ENCODE peak calls at places on chromosomes 5 and 9, in seven cellular contexts. One of them, this sample, is unnamed.

GRCh38 chr5:79258801-79259200 is 22.9 kb downstream of the JMY start:
- DNase-seq in IMR-90: no peak
- DNase-seq in SK-N-SH: no peak
- DNase-seq in H1: no peak
- DNase-seq in K562: no peak
- DNase-seq in HepG2: no peak
- DNase-seq in GM12878: no peak
- DNase-seq in this sample: no peak

GRCh38 chr9:129270205-129270604 is 92.1 kb upstream of the IER5L start:
- DNase-seq in IMR-90: no peak
- DNase-seq in SK-N-SH: no peak
- DNase-seq in H1: no peak
- DNase-seq in K562: no peak
- DNase-seq in HepG2: no peak
- DNase-seq in GM12878: peak; percentile 93
- DNase-seq in this sample: no peak

GRCh38 chr9:133275105-133276000 is at the start of gene ABO:
- DNase-seq in IMR-90: no peak
- DNase-seq in SK-N-SH: peak; percentile 58
- DNase-seq in H1: peak; percentile 62
- DNase-seq in K562: peak; percentile 74
- DNase-seq in HepG2: no peak
- DNase-seq in GM12878: no peak
- DNase-seq in this sample: no peak

GRCh38 chr9:99347556-99347955 is 125.5 kb downstream of the SEC61B start:
- DNase-seq in IMR-90: no peak
- DNase-seq in SK-N-SH: no peak
- DNase-seq in H1: no peak
- DNase-seq in K562: no peak
- DNase-seq in HepG2: no peak
- DNase-seq in GM12878: no peak
- DNase-seq in this sample: no peak

GRCh38 chr5:34598177-34598794 is 57.8 kb upstream of the RAI14 start:
- DNase-seq in IMR-90: peak; percentile 96
- DNase-seq in SK-N-SH: no peak
- DNase-seq in H1: no peak
- DNase-seq in K562: no peak
- DNase-seq in HepG2: no peak
- DNase-seq in GM12878: no peak
- DNase-seq in this sample: peak; percentile 78

GRCh38 chr5:172959824-172960799 is 888 bp downstream of the RPL26L1 start:
- DNase-seq in IMR-90: no peak
- DNase-seq in SK-N-SH: no peak
- DNase-seq in H1: no peak
- DNase-seq in K562: peak; percentile 26
- DNase-seq in HepG2: no peak
- DNase-seq in GM12878: no peak
- DNase-seq in this sample: no peak

GRCh38 chr5:64144429-64145215 is 21.0 kb upstream of the RNF180 start:
- DNase-seq in IMR-90: no peak
- DNase-seq in SK-N-SH: no peak
- DNase-seq in H1: no peak
- DNase-seq in K562: no peak
- DNase-seq in HepG2: no peak
- DNase-seq in GM12878: no peak
- DNase-seq in this sample: no peak

GRCh38 chr9:115548826-115549225 is 430.9 kb upstream of the TNC start:
- DNase-seq in IMR-90: peak; percentile 59
- DNase-seq in SK-N-SH: no peak
- DNase-seq in H1: no peak
- DNase-seq in K562: no peak
- DNase-seq in HepG2: no peak
- DNase-seq in GM12878: no peak
- DNase-seq in this sample: no peak

GRCh38 chr9:69971643-69972449 is 71.8 kb upstream of the MAMDC2 start:
- DNase-seq in IMR-90: peak; percentile 68
- DNase-seq in SK-N-SH: peak; percentile 69
- DNase-seq in H1: peak; percentile 85
- DNase-seq in K562: peak; percentile 55
- DNase-seq in HepG2: peak; percentile 27
- DNase-seq in GM12878: no peak
- DNase-seq in this sample: peak; percentile 52

GRCh38 chr5:13251623-13252367 is 692.7 kb downstream of the DNAH5 start:
- DNase-seq in IMR-90: no peak
- DNase-seq in SK-N-SH: no peak
- DNase-seq in H1: no peak
- DNase-seq in K562: no peak
- DNase-seq in HepG2: no peak
- DNase-seq in GM12878: no peak
- DNase-seq in this sample: no peak

GRCh38 chr9:89839952-89840351 is 235.1 kb downstream of the GADD45G start:
- DNase-seq in IMR-90: no peak
- DNase-seq in SK-N-SH: no peak
- DNase-seq in H1: no peak
- DNase-seq in K562: no peak
- DNase-seq in HepG2: no peak
- DNase-seq in GM12878: no peak
- DNase-seq in this sample: no peak

GRCh38 chr9:6911901-6912650 is 154.3 kb downstream of the KDM4C start:
- DNase-seq in IMR-90: peak; percentile 14
- DNase-seq in SK-N-SH: no peak
- DNase-seq in H1: no peak
- DNase-seq in K562: no peak
- DNase-seq in HepG2: no peak
- DNase-seq in GM12878: no peak
- DNase-seq in this sample: no peak

GRCh38 chr5:118554991-118555390 is 433.4 kb downstream of the DTWD2 start:
- DNase-seq in IMR-90: no peak
- DNase-seq in SK-N-SH: no peak
- DNase-seq in H1: no peak
- DNase-seq in K562: no peak
- DNase-seq in HepG2: no peak
- DNase-seq in GM12878: no peak
- DNase-seq in this sample: no peak

GRCh38 chr5:139787568-139788293 is 7.9 kb upstream of the PSD2 start:
- DNase-seq in IMR-90: peak; percentile 52
- DNase-seq in SK-N-SH: peak; percentile 98
- DNase-seq in H1: peak; percentile 100
- DNase-seq in K562: peak; percentile 86
- DNase-seq in HepG2: peak; percentile 66
- DNase-seq in GM12878: peak; percentile 26
- DNase-seq in this sample: peak; percentile 76

GRCh38 chr5:137621861-137622823 is 113.7 kb downstream of the KLHL3 start:
- DNase-seq in IMR-90: peak; percentile 45
- DNase-seq in SK-N-SH: no peak
- DNase-seq in H1: no peak
- DNase-seq in K562: no peak
- DNase-seq in HepG2: no peak
- DNase-seq in GM12878: no peak
- DNase-seq in this sample: no peak

GRCh38 chr9:110802416-110803035 is 133.9 kb downstream of the MUSK start:
- DNase-seq in IMR-90: peak; percentile 65
- DNase-seq in SK-N-SH: no peak
- DNase-seq in H1: no peak
- DNase-seq in K562: no peak
- DNase-seq in HepG2: no peak
- DNase-seq in GM12878: no peak
- DNase-seq in this sample: peak; percentile 51

GRCh38 chr5:97854871-97855762 is 672.1 kb upstream of the RIOK2 start:
- DNase-seq in IMR-90: peak; percentile 72
- DNase-seq in SK-N-SH: no peak
- DNase-seq in H1: no peak
- DNase-seq in K562: no peak
- DNase-seq in HepG2: no peak
- DNase-seq in GM12878: no peak
- DNase-seq in this sample: no peak

GRCh38 chr9:137640862-137641261 is 22.1 kb downstream of the EHMT1 start:
- DNase-seq in IMR-90: no peak
- DNase-seq in SK-N-SH: no peak
- DNase-seq in H1: no peak
- DNase-seq in K562: no peak
- DNase-seq in HepG2: no peak
- DNase-seq in GM12878: no peak
- DNase-seq in this sample: no peak

GRCh38 chr5:78824826-78825225 is 160.3 kb downstream of the ARSB start:
- DNase-seq in IMR-90: peak; percentile 38
- DNase-seq in SK-N-SH: no peak
- DNase-seq in H1: no peak
- DNase-seq in K562: no peak
- DNase-seq in HepG2: no peak
- DNase-seq in GM12878: no peak
- DNase-seq in this sample: no peak

GRCh38 chr9:132896906-132897305 is 18.2 kb downstream of the SPACA9 start:
- DNase-seq in IMR-90: peak; percentile 25
- DNase-seq in SK-N-SH: no peak
- DNase-seq in H1: no peak
- DNase-seq in K562: no peak
- DNase-seq in HepG2: no peak
- DNase-seq in GM12878: no peak
- DNase-seq in this sample: no peak

GRCh38 chr5:2493356-2493755 is 258.1 kb downstream of the IRX2 start:
- DNase-seq in IMR-90: no peak
- DNase-seq in SK-N-SH: no peak
- DNase-seq in H1: no peak
- DNase-seq in K562: no peak
- DNase-seq in HepG2: no peak
- DNase-seq in GM12878: no peak
- DNase-seq in this sample: no peak

GRCh38 chr9:130073373-130073772 is 19.7 kb downstream of the GPR107 start:
- DNase-seq in IMR-90: peak; percentile 67
- DNase-seq in SK-N-SH: no peak
- DNase-seq in H1: no peak
- DNase-seq in K562: no peak
- DNase-seq in HepG2: peak; percentile 21
- DNase-seq in GM12878: no peak
- DNase-seq in this sample: no peak

GRCh38 chr5:42518595-42519067 is 95.4 kb downstream of the GHR start:
- DNase-seq in IMR-90: peak; percentile 3
- DNase-seq in SK-N-SH: no peak
- DNase-seq in H1: no peak
- DNase-seq in K562: no peak
- DNase-seq in HepG2: no peak
- DNase-seq in GM12878: no peak
- DNase-seq in this sample: no peak

GRCh38 chr9:122151267-122151828 is 8.2 kb downstream of the NDUFA8 start:
- DNase-seq in IMR-90: no peak
- DNase-seq in SK-N-SH: no peak
- DNase-seq in H1: no peak
- DNase-seq in K562: no peak
- DNase-seq in HepG2: peak; percentile 44
- DNase-seq in GM12878: no peak
- DNase-seq in this sample: no peak

GRCh38 chr5:147578228-147579024 is 68.6 kb upstream of the DPYSL3 start:
- DNase-seq in IMR-90: peak; percentile 72
- DNase-seq in SK-N-SH: peak; percentile 48
- DNase-seq in H1: no peak
- DNase-seq in K562: peak; percentile 13
- DNase-seq in HepG2: peak; percentile 41
- DNase-seq in GM12878: no peak
- DNase-seq in this sample: peak; percentile 58

GRCh38 chr5:170681013-170681433 is 102.5 kb upstream of the GABRP start:
- DNase-seq in IMR-90: peak; percentile 28
- DNase-seq in SK-N-SH: peak; percentile 57
- DNase-seq in H1: peak; percentile 88
- DNase-seq in K562: peak; percentile 26
- DNase-seq in HepG2: no peak
- DNase-seq in GM12878: no peak
- DNase-seq in this sample: peak; percentile 6

GRCh38 chr9:129697956-129698757 is 32.7 kb downstream of the PRRX2 start:
- DNase-seq in IMR-90: no peak
- DNase-seq in SK-N-SH: peak; percentile 67
- DNase-seq in H1: no peak
- DNase-seq in K562: no peak
- DNase-seq in HepG2: no peak
- DNase-seq in GM12878: no peak
- DNase-seq in this sample: no peak

GRCh38 chr5:167582263-167582662 is 709.2 kb upstream of the WWC1 start:
- DNase-seq in IMR-90: peak; percentile 8
- DNase-seq in SK-N-SH: peak; percentile 25
- DNase-seq in H1: no peak
- DNase-seq in K562: no peak
- DNase-seq in HepG2: no peak
- DNase-seq in GM12878: no peak
- DNase-seq in this sample: peak; percentile 24
- TF ChIP-seq RFX5 in IMR-90: no peak
- TF ChIP-seq RFX5 in SK-N-SH: no peak
- TF ChIP-seq RFX5 in H1: no peak
- TF ChIP-seq RFX5 in K562: no peak
- TF ChIP-seq RFX5 in HepG2: no peak
- TF ChIP-seq RFX5 in GM12878: no peak
- TF ChIP-seq RFX5 in this sample: no peak

GRCh38 chr5:72552041-72552557 is 44.9 kb upstream of the ZNF366 start:
- DNase-seq in IMR-90: peak; percentile 90
- DNase-seq in SK-N-SH: no peak
- DNase-seq in H1: no peak
- DNase-seq in K562: peak; percentile 20
- DNase-seq in HepG2: no peak
- DNase-seq in GM12878: no peak
- DNase-seq in this sample: no peak
- TF ChIP-seq RFX5 in IMR-90: no peak
- TF ChIP-seq RFX5 in SK-N-SH: no peak
- TF ChIP-seq RFX5 in H1: no peak
- TF ChIP-seq RFX5 in K562: no peak
- TF ChIP-seq RFX5 in HepG2: no peak
- TF ChIP-seq RFX5 in GM12878: no peak
- TF ChIP-seq RFX5 in this sample: no peak

GRCh38 chr9:38761334-38761733 is 41.4 kb upstream of the FAM240B start:
- DNase-seq in IMR-90: no peak
- DNase-seq in SK-N-SH: peak; percentile 50
- DNase-seq in H1: no peak
- DNase-seq in K562: no peak
- DNase-seq in HepG2: no peak
- DNase-seq in GM12878: no peak
- DNase-seq in this sample: no peak
- TF ChIP-seq RFX5 in IMR-90: no peak
- TF ChIP-seq RFX5 in SK-N-SH: no peak
- TF ChIP-seq RFX5 in H1: no peak
- TF ChIP-seq RFX5 in K562: no peak
- TF ChIP-seq RFX5 in HepG2: no peak
- TF ChIP-seq RFX5 in GM12878: no peak
- TF ChIP-seq RFX5 in this sample: no peak

GRCh38 chr9:33081128-33081851 is 4.8 kb upstream of the SMU1 start:
- DNase-seq in IMR-90: peak; percentile 88
- DNase-seq in SK-N-SH: peak; percentile 86
- DNase-seq in H1: no peak
- DNase-seq in K562: peak; percentile 83
- DNase-seq in HepG2: peak; percentile 79
- DNase-seq in GM12878: peak; percentile 76
- DNase-seq in this sample: peak; percentile 89

GRCh38 chr9:33082135-33082534 is 5.7 kb upstream of the SMU1 start:
- DNase-seq in IMR-90: no peak
- DNase-seq in SK-N-SH: no peak
- DNase-seq in H1: no peak
- DNase-seq in K562: no peak
- DNase-seq in HepG2: peak; percentile 81
- DNase-seq in GM12878: no peak
- DNase-seq in this sample: no peak

GRCh38 chr9:33080534-33080933 is 4.1 kb upstream of the SMU1 start:
- DNase-seq in IMR-90: no peak
- DNase-seq in SK-N-SH: no peak
- DNase-seq in H1: no peak
- DNase-seq in K562: no peak
- DNase-seq in HepG2: no peak
- DNase-seq in GM12878: no peak
- DNase-seq in this sample: no peak

GRCh38 chr9:33082538-33083326 is 6.3 kb upstream of the SMU1 start:
- DNase-seq in IMR-90: no peak
- DNase-seq in SK-N-SH: no peak
- DNase-seq in H1: no peak
- DNase-seq in K562: no peak
- DNase-seq in HepG2: no peak
- DNase-seq in GM12878: no peak
- DNase-seq in this sample: no peak
- TF ChIP-seq RFX5 in IMR-90: no peak
- TF ChIP-seq RFX5 in SK-N-SH: no peak
- TF ChIP-seq RFX5 in H1: no peak
- TF ChIP-seq RFX5 in K562: no peak
- TF ChIP-seq RFX5 in HepG2: no peak
- TF ChIP-seq RFX5 in GM12878: no peak
- TF ChIP-seq RFX5 in this sample: no peak

This sample was measured in A549.